ENCODE peak calls at places on chromosomes 11 and 22, in four cellular contexts. One of them, this sample, is unnamed.

GRCh38 chr22:45210577-45211431 is 29.9 kb downstream of the KIAA0930 start:
- DNase-seq in prostate gland: no peak
- DNase-seq in HepG2: no peak
- DNase-seq in effector memory CD4-positive, alpha-beta T cell: no peak
- DNase-seq in this sample: no peak

GRCh38 chr11:69647761-69648497 is 7.0 kb downstream of the CCND1 start:
- DNase-seq in prostate gland: no peak
- DNase-seq in HepG2: no peak
- DNase-seq in effector memory CD4-positive, alpha-beta T cell: no peak
- DNase-seq in this sample: no peak

GRCh38 chr11:47566166-47566546 is 757 bp downstream of the PTPMT1 start:
- DNase-seq in prostate gland: no peak
- DNase-seq in HepG2: no peak
- DNase-seq in effector memory CD4-positive, alpha-beta T cell: no peak
- DNase-seq in this sample: peak; percentile 48

GRCh38 chr11:100629671-100630070 is 57.4 kb upstream of the ARHGAP42 start:
- DNase-seq in prostate gland: no peak
- DNase-seq in HepG2: no peak
- DNase-seq in effector memory CD4-positive, alpha-beta T cell: no peak
- DNase-seq in this sample: no peak

GRCh38 chr22:45612940-45613339 is 58.7 kb upstream of the ATXN10 start:
- DNase-seq in prostate gland: no peak
- DNase-seq in HepG2: no peak
- DNase-seq in effector memory CD4-positive, alpha-beta T cell: no peak
- DNase-seq in this sample: no peak

GRCh38 chr22:31093090-31093850 is 12.2 kb downstream of the SMTN start:
- DNase-seq in prostate gland: no peak
- DNase-seq in HepG2: no peak
- DNase-seq in effector memory CD4-positive, alpha-beta T cell: no peak
- DNase-seq in this sample: no peak

GRCh38 chr11:35682230-35683195 is 19.9 kb downstream of the TRIM44 start:
- DNase-seq in prostate gland: no peak
- DNase-seq in HepG2: no peak
- DNase-seq in effector memory CD4-positive, alpha-beta T cell: no peak
- DNase-seq in this sample: no peak

GRCh38 chr22:11066458-11067285 is 4461.3 kb upstream of the OR11H1 start:
- DNase-seq in prostate gland: no peak
- DNase-seq in HepG2: no peak
- DNase-seq in effector memory CD4-positive, alpha-beta T cell: no peak
- DNase-seq in this sample: no peak

GRCh38 chr22:20591295-20591645 is 83.9 kb downstream of the MED15 start:
- DNase-seq in prostate gland: no peak
- DNase-seq in HepG2: no peak
- DNase-seq in effector memory CD4-positive, alpha-beta T cell: no peak
- DNase-seq in this sample: no peak

GRCh38 chr11:77142091-77142975 is 14.3 kb downstream of the MYO7A start:
- DNase-seq in prostate gland: no peak
- DNase-seq in HepG2: no peak
- DNase-seq in effector memory CD4-positive, alpha-beta T cell: no peak
- DNase-seq in this sample: no peak

GRCh38 chr11:35488117-35488516 is 37.3 kb downstream of the PAMR1 start:
- DNase-seq in prostate gland: no peak
- DNase-seq in HepG2: no peak
- DNase-seq in effector memory CD4-positive, alpha-beta T cell: no peak
- DNase-seq in this sample: no peak

GRCh38 chr22:27839261-27839660 is 37.7 kb upstream of the MN1 start:
- DNase-seq in prostate gland: no peak
- DNase-seq in HepG2: no peak
- DNase-seq in effector memory CD4-positive, alpha-beta T cell: no peak
- DNase-seq in this sample: no peak

GRCh38 chr11:65479184-65480145 is 19.4 kb upstream of the MALAT1 start:
- DNase-seq in prostate gland: peak; percentile 79
- DNase-seq in HepG2: no peak
- DNase-seq in effector memory CD4-positive, alpha-beta T cell: no peak
- DNase-seq in this sample: no peak

GRCh38 chr11:117037952-117038350 is 60.3 kb downstream of the SIK3 start:
- DNase-seq in prostate gland: no peak
- DNase-seq in HepG2: no peak
- DNase-seq in effector memory CD4-positive, alpha-beta T cell: no peak
- DNase-seq in this sample: no peak

GRCh38 chr11:88193278-88193677 is 18.0 kb upstream of the RAB38 start:
- DNase-seq in prostate gland: no peak
- DNase-seq in HepG2: no peak
- DNase-seq in effector memory CD4-positive, alpha-beta T cell: no peak
- DNase-seq in this sample: no peak

GRCh38 chr11:33997473-33998347 is 53.8 kb upstream of the CAPRIN1 start:
- DNase-seq in prostate gland: no peak
- DNase-seq in HepG2: no peak
- DNase-seq in effector memory CD4-positive, alpha-beta T cell: no peak
- DNase-seq in this sample: no peak

GRCh38 chr11:95686265-95686664 is 103.3 kb downstream of the FAM76B start:
- DNase-seq in prostate gland: no peak
- DNase-seq in HepG2: no peak
- DNase-seq in effector memory CD4-positive, alpha-beta T cell: no peak
- DNase-seq in this sample: no peak

GRCh38 chr11:131978351-131978750 is 607.9 kb downstream of the NTM start:
- DNase-seq in prostate gland: no peak
- DNase-seq in HepG2: no peak
- DNase-seq in effector memory CD4-positive, alpha-beta T cell: no peak
- DNase-seq in this sample: no peak

GRCh38 chr11:65557280-65558001 is 718 bp downstream of the LTBP3 start:
- DNase-seq in prostate gland: no peak
- DNase-seq in HepG2: peak; percentile 63
- DNase-seq in effector memory CD4-positive, alpha-beta T cell: no peak
- DNase-seq in this sample: no peak

GRCh38 chr11:8318536-8318935 is 54.9 kb upstream of the LMO1 start:
- DNase-seq in prostate gland: no peak
- DNase-seq in HepG2: no peak
- DNase-seq in effector memory CD4-positive, alpha-beta T cell: no peak
- DNase-seq in this sample: no peak

GRCh38 chr11:134040386-134041297 is 28.2 kb upstream of the JAM3 start:
- DNase-seq in prostate gland: no peak
- DNase-seq in HepG2: no peak
- DNase-seq in effector memory CD4-positive, alpha-beta T cell: no peak
- DNase-seq in this sample: no peak

GRCh38 chr11:107834995-107835394 is 23.6 kb downstream of the SLC35F2 start:
- DNase-seq in prostate gland: no peak
- DNase-seq in HepG2: no peak
- DNase-seq in effector memory CD4-positive, alpha-beta T cell: no peak
- DNase-seq in this sample: no peak

GRCh38 chr22:23179381-23180294 is 671 bp upstream of the BCR start:
- DNase-seq in prostate gland: no peak
- DNase-seq in HepG2: no peak
- DNase-seq in effector memory CD4-positive, alpha-beta T cell: no peak
- DNase-seq in this sample: no peak

GRCh38 chr11:84498016-84498415 is 1129.1 kb downstream of the DLG2 start:
- DNase-seq in prostate gland: no peak
- DNase-seq in HepG2: no peak
- DNase-seq in effector memory CD4-positive, alpha-beta T cell: no peak
- DNase-seq in this sample: no peak

GRCh38 chr11:119896387-119897045 is 167.5 kb upstream of the NECTIN1 start:
- DNase-seq in prostate gland: no peak
- DNase-seq in HepG2: no peak
- DNase-seq in effector memory CD4-positive, alpha-beta T cell: no peak
- DNase-seq in this sample: no peak

GRCh38 chr11:119895981-119896380 is 167.0 kb upstream of the NECTIN1 start:
- DNase-seq in prostate gland: no peak
- DNase-seq in HepG2: no peak
- DNase-seq in effector memory CD4-positive, alpha-beta T cell: no peak
- DNase-seq in this sample: no peak

GRCh38 chr11:119897576-119897975 is 168.6 kb upstream of the NECTIN1 start:
- DNase-seq in prostate gland: no peak
- DNase-seq in HepG2: no peak
- DNase-seq in effector memory CD4-positive, alpha-beta T cell: no peak
- DNase-seq in this sample: peak; percentile 20

GRCh38 chr11:119894916-119895315 is 165.9 kb upstream of the NECTIN1 start:
- DNase-seq in prostate gland: no peak
- DNase-seq in HepG2: no peak
- DNase-seq in effector memory CD4-positive, alpha-beta T cell: no peak
- DNase-seq in this sample: no peak

GRCh38 chr11:119897046-119897440 is 168.0 kb upstream of the NECTIN1 start:
- DNase-seq in prostate gland: no peak
- DNase-seq in HepG2: no peak
- DNase-seq in effector memory CD4-positive, alpha-beta T cell: no peak
- DNase-seq in this sample: no peak
- H3K4me1 ChIP-seq in prostate gland: no peaks in the 10 kb centered on the region
- H3K4me1 ChIP-seq in HepG2: no peaks in the 10 kb centered on the region
- H3K4me1 ChIP-seq in effector memory CD4-positive, alpha-beta T cell: no peaks in the 10 kb centered on the region
- H3K4me1 ChIP-seq in this sample: peaks cover 8% of the 10 kb centered on the region

DNA sequence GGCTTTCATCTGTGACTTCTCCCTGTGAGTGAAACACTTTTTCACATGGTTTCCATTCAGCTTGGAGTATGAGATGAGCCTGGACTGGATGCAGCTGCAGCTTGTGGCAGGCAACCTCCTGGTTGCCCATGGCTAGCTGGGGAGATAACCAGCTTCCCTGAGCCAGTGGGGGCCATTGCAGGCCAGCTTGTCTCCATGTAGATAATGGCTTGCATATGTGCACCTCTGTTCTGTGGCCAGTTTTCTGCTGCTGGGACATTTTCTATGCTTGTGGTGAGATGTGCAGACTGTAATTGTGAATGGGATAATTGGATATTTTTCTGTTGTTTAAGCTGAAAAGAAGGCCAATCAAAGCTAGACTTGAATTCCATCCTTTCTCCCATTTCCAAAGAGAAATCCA is 38.5 kb downstream of the INSC start:
- DNase-seq in prostate gland: no peak
- DNase-seq in HepG2: no peak
- DNase-seq in effector memory CD4-positive, alpha-beta T cell: no peak
- DNase-seq in this sample: no peak
- H3K4me1 ChIP-seq in prostate gland: no peaks in the 10 kb centered on the region
- H3K4me1 ChIP-seq in HepG2: no peaks in the 10 kb centered on the region
- H3K4me1 ChIP-seq in effector memory CD4-positive, alpha-beta T cell: no peaks in the 10 kb centered on the region
- H3K4me1 ChIP-seq in this sample: no peaks in the 10 kb centered on the region

GRCh38 chr22:38079804-38080203 is 4.2 kb downstream of the SLC16A8 start:
- DNase-seq in prostate gland: no peak
- DNase-seq in HepG2: no peak
- DNase-seq in effector memory CD4-positive, alpha-beta T cell: no peak
- DNase-seq in this sample: no peak
- H3K4me1 ChIP-seq in prostate gland: peaks cover 9% of the 10 kb centered on the region
- H3K4me1 ChIP-seq in HepG2: no peaks in the 10 kb centered on the region
- H3K4me1 ChIP-seq in effector memory CD4-positive, alpha-beta T cell: peaks cover 16% of the 10 kb centered on the region
- H3K4me1 ChIP-seq in this sample: peaks cover 25% of the 10 kb centered on the region

GRCh38 chr22:46650078-46650810 is 30.1 kb downstream of the GRAMD4 start:
- DNase-seq in prostate gland: no peak
- DNase-seq in HepG2: no peak
- DNase-seq in effector memory CD4-positive, alpha-beta T cell: no peak
- DNase-seq in this sample: no peak
- H3K4me1 ChIP-seq in prostate gland: peaks cover 11% of the 10 kb centered on the region
- H3K4me1 ChIP-seq in HepG2: peaks cover 70% of the 10 kb centered on the region
- H3K4me1 ChIP-seq in effector memory CD4-positive, alpha-beta T cell: no peaks in the 10 kb centered on the region
- H3K4me1 ChIP-seq in this sample: peaks cover 6% of the 10 kb centered on the region

GRCh38 chr22:49803667-49804375 is 23.9 kb downstream of the BRD1 start:
- DNase-seq in prostate gland: no peak
- DNase-seq in HepG2: no peak
- DNase-seq in effector memory CD4-positive, alpha-beta T cell: no peak
- DNase-seq in this sample: no peak
- H3K4me1 ChIP-seq in prostate gland: no peaks in the 10 kb centered on the region
- H3K4me1 ChIP-seq in HepG2: no peaks in the 10 kb centered on the region
- H3K4me1 ChIP-seq in effector memory CD4-positive, alpha-beta T cell: peaks cover 14% of the 10 kb centered on the region
- H3K4me1 ChIP-seq in this sample: no peaks in the 10 kb centered on the region

GRCh38 chr11:27611946-27612455 is 88.3 kb downstream of the BDNF start:
- DNase-seq in prostate gland: no peak
- DNase-seq in HepG2: no peak
- DNase-seq in effector memory CD4-positive, alpha-beta T cell: no peak
- DNase-seq in this sample: no peak

GRCh38 chr11:27610946-27611345 is 89.3 kb downstream of the BDNF start:
- DNase-seq in prostate gland: no peak
- DNase-seq in HepG2: no peak
- DNase-seq in effector memory CD4-positive, alpha-beta T cell: no peak
- DNase-seq in this sample: no peak

GRCh38 chr11:27611390-27611789 is 88.9 kb downstream of the BDNF start:
- DNase-seq in prostate gland: no peak
- DNase-seq in HepG2: no peak
- DNase-seq in effector memory CD4-positive, alpha-beta T cell: no peak
- DNase-seq in this sample: no peak

GRCh38 chr11:27612932-27613669 is 87.2 kb downstream of the BDNF start:
- DNase-seq in prostate gland: no peak
- DNase-seq in HepG2: no peak
- DNase-seq in effector memory CD4-positive, alpha-beta T cell: no peak
- DNase-seq in this sample: no peak

DNA sequence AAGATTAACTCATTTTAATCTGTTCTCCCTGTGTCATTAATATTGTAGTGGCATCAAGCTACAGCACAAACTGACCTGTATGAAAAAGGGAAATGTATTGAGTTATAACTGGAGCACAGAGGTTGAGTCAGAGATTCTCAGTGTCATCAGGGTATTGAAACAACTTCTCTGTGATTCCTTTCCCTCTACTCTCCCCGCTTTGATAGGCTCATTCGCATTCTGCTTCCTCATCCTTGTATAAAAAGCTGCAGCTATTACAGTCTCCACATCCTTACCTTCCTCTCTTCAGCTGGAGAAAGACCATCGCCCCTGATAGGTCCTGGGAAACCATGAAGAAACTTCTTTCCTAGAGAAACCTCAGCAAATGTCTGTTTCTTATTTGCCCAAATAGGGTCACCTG is 90.0 kb downstream of the BDNF start:
- DNase-seq in prostate gland: no peak
- DNase-seq in HepG2: no peak
- DNase-seq in effector memory CD4-positive, alpha-beta T cell: no peak
- DNase-seq in this sample: no peak
- H3K4me1 ChIP-seq in prostate gland: no peaks in the 10 kb centered on the region
- H3K4me1 ChIP-seq in HepG2: no peaks in the 10 kb centered on the region
- H3K4me1 ChIP-seq in effector memory CD4-positive, alpha-beta T cell: no peaks in the 10 kb centered on the region
- H3K4me1 ChIP-seq in this sample: no peaks in the 10 kb centered on the region

GRCh38 chr11:12518606-12519385 is 141.4 kb downstream of the PARVA start:
- DNase-seq in prostate gland: no peak
- DNase-seq in HepG2: no peak
- DNase-seq in effector memory CD4-positive, alpha-beta T cell: no peak
- DNase-seq in this sample: no peak

GRCh38 chr11:12524865-12525264 is 147.5 kb downstream of the PARVA start:
- DNase-seq in prostate gland: no peak
- DNase-seq in HepG2: no peak
- DNase-seq in effector memory CD4-positive, alpha-beta T cell: no peak
- DNase-seq in this sample: no peak

GRCh38 chr11:12526789-12527188 is 147.4 kb upstream of the TEAD1 start:
- DNase-seq in prostate gland: no peak
- DNase-seq in HepG2: no peak
- DNase-seq in effector memory CD4-positive, alpha-beta T cell: no peak
- DNase-seq in this sample: no peak

GRCh38 chr11:12525466-12526055 is 148.2 kb downstream of the PARVA start:
- DNase-seq in prostate gland: no peak
- DNase-seq in HepG2: no peak
- DNase-seq in effector memory CD4-positive, alpha-beta T cell: no peak
- DNase-seq in this sample: no peak

GRCh38 chr11:12523180-12523924 is 146.0 kb downstream of the PARVA start:
- DNase-seq in prostate gland: no peak
- DNase-seq in HepG2: no peak
- DNase-seq in effector memory CD4-positive, alpha-beta T cell: no peak
- DNase-seq in this sample: no peak
- H3K4me1 ChIP-seq in prostate gland: no peaks in the 10 kb centered on the region
- H3K4me1 ChIP-seq in HepG2: no peaks in the 10 kb centered on the region
- H3K4me1 ChIP-seq in effector memory CD4-positive, alpha-beta T cell: no peaks in the 10 kb centered on the region
- H3K4me1 ChIP-seq in this sample: no peaks in the 10 kb centered on the region